ENCODE peak calls at places on chromosome 1, in seven cellular contexts. K is brain microvascular endothelial cell, Z is cardiac muscle cell, N is thoracic aorta, L is Panc1, R is Peyer's patch, G is transverse colon. P is an unnamed sample.

GRCh38 chr1:70220517-70221240 is 501 bp upstream of the SRSF11 start:
- DNase-seq in G (no peak), Z (no peak), L (no peak), K (no peak), R (no peak), N (no peak), P (no peak)

GRCh38 chr1:234978397-234979291 is 150.0 kb downstream of the TOMM20 start:
- DNase-seq in G (peak; percentile 79), L (no peak), N (no peak), K (peak; percentile 89), Z (peak; percentile 78), R (peak; percentile 84), P (peak; percentile 97)

GRCh38 chr1:185352067-185352466 is 35.0 kb upstream of the IVNS1ABP start:
- DNase-seq in K (peak; percentile 75), Z (peak; percentile 29), G (no peak), R (no peak), L (no peak), N (no peak), P (no peak)

GRCh38 chr1:54245501-54245900 is 45.5 kb downstream of the MRPL37 start:
- DNase-seq in R (no peak), L (no peak), K (no peak), Z (no peak), N (no peak), G (no peak), P (no peak)

GRCh38 chr1:209790286-209791193 is 6.2 kb upstream of the C1orf74 start:
- DNase-seq in R (no peak), K (no peak), L (no peak), N (no peak), Z (no peak), G (peak; percentile 18), P (peak; percentile 78)

GRCh38 chr1:34918609-34919561 is 10.6 kb downstream of the DLGAP3 start:
- DNase-seq in G (no peak), R (no peak), N (no peak), K (no peak), L (no peak), Z (no peak), P (no peak)

GRCh38 chr1:72060466-72060865 is 221.9 kb downstream of the NEGR1 start:
- DNase-seq in L (no peak), G (no peak), Z (no peak), K (no peak), R (no peak), N (no peak), P (no peak)

GRCh38 chr1:206445116-206445515 is 25.2 kb upstream of the IKBKE start:
- DNase-seq in N (peak; percentile 13), Z (no peak), R (no peak), G (no peak), L (no peak), K (no peak), P (peak; percentile 23)

GRCh38 chr1:87942165-87942564 is 613.5 kb downstream of the LMO4 start:
- DNase-seq in K (no peak), G (no peak), L (no peak), N (no peak), R (no peak), Z (no peak), P (no peak)

GRCh38 chr1:152902676-152903075 is 5.7 kb upstream of the IVL start:
- DNase-seq in K (no peak), L (no peak), G (no peak), Z (no peak), N (no peak), R (no peak), P (no peak)

GRCh38 chr1:96634863-96635262 is 86.7 kb upstream of the PTBP2 start:
- DNase-seq in N (no peak), R (no peak), L (no peak), Z (no peak), G (no peak), K (no peak), P (no peak)

GRCh38 chr1:103110701-103111100 is 2.4 kb upstream of the COL11A1 start:
- DNase-seq in G (no peak), L (no peak), Z (no peak), K (no peak), R (no peak), N (no peak), P (no peak)

GRCh38 chr1:222095606-222096475 is 354.0 kb upstream of the DUSP10 start:
- DNase-seq in Z (peak; percentile 32), G (peak; percentile 35), L (peak; percentile 32), K (no peak), R (no peak), N (no peak), P (peak; percentile 48)

GRCh38 chr1:111513410-111514020 is 10.1 kb upstream of the ADORA3 start:
- DNase-seq in N (no peak), L (no peak), G (no peak), Z (peak; percentile 17), K (no peak), R (no peak), P (no peak)

GRCh38 chr1:3077561-3077960 is 8.6 kb downstream of the PRDM16 start:
- DNase-seq in Z (no peak), K (no peak), L (no peak), R (no peak), N (no peak), G (no peak), P (no peak)

GRCh38 chr1:223873044-223873443 is 27.3 kb upstream of the TP53BP2 start:
- DNase-seq in K (no peak), R (no peak), Z (no peak), N (no peak), L (no peak), G (no peak), P (no peak)

GRCh38 chr1:165902565-165902964 is 75.2 kb downstream of the UCK2 start:
- DNase-seq in G (no peak), K (no peak), R (no peak), N (no peak), L (no peak), Z (no peak), P (no peak)

GRCh38 chr1:81838600-81839218 is 38.0 kb downstream of the ADGRL2 start:
- DNase-seq in G (no peak), N (no peak), R (no peak), L (no peak), Z (no peak), K (no peak), P (no peak)

DNA sequence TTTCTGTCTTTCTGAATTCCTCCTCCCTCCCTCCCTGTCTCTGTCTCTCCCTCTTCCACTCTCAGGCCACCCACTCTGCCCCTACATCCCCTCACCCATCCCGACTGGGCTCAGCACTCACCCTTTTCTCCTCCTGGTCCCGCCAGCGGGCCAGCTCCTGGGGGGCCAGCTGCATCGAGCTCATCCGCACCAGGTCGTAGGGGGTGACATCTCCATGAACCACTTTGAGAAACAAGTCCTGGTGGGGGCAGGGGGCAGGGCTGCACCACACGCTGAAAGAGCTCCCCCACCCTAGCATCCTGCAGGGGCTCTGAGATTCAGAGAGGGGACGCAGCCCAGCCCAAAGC is 17.8 kb downstream of the SPOCD1 start:
- DNase-seq in L (no peak), K (no peak), Z (no peak), R (peak; percentile 33), N (no peak), G (peak; percentile 3), P (no peak)
- H3K4me3 ChIP-seq in L (no peak overlapping the region), K (peak overlapping the region; percentile 93), Z (no peak overlapping the region), R (no peak overlapping the region), N (peak overlapping the region; percentile 48), G (no peak overlapping the region), P (no peak overlapping the region)

DNA sequence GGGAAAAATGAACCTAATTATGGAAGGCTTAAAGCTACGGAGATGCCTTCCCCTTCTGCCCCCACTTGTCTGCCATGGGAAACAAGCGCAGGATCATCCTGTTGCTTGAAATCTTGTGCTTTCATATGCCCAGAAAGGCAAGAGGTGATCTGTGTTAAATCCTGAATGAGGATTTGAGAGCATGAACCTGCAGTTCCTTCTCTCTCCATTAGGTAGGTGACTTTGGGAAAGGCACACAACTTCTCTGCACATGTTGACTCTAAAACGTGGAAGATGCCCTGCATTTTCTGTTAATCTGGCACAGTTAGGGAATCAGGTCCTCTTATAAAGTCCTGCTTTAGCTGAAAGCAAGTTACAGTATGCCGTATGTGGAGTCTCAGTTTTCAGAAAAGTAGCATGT is 46.6 kb upstream of the MTR start:
- DNase-seq in G (no peak), K (no peak), R (no peak), Z (no peak), L (no peak), N (no peak), P (no peak)
- H3K27ac ChIP-seq in G (no peak overlapping the region), K (no peak overlapping the region), R (no peak overlapping the region), Z (peak overlapping the region; percentile 31), L (no peak overlapping the region), N (no peak overlapping the region), P (no peak overlapping the region)

DNA sequence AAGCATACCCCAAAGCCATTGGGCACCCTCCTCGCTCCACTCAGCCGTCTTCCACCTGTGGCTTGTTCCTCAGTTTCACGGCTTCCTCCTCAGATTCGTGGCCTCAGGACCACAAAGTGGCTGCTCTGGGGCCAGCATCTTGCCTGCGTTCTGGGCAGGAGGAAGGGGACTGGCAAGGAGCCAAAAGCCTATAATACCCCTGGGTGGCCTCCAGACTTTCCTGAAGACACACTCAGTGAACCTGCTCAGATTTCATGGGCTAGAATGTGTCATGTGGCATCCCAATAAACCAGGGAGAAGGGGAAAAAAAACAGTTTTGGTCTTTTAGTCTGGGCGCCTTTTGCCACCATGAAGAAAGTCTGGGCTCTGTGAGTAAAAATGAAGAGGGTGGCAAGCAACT is 62.0 kb downstream of the SDC3 start:
- DNase-seq in N (no peak), K (no peak), R (no peak), Z (no peak), G (no peak), L (no peak), P (no peak)
- H3K27me3 ChIP-seq in N (no peaks in the 10 kb centered on the region), K (no peaks in the 10 kb centered on the region), R (no peaks in the 10 kb centered on the region), Z (no peaks in the 10 kb centered on the region), G (peaks cover 8% of the 10 kb centered on the region), L (no peaks in the 10 kb centered on the region), P (no peaks in the 10 kb centered on the region)

GRCh38 chr1:33414879-33415278 is 16.0 kb downstream of the PHC2 start:
- DNase-seq in N (no peak), R (no peak), K (no peak), G (no peak), L (no peak), Z (no peak), P (no peak)

GRCh38 chr1:33407750-33408436 is 23.0 kb downstream of the PHC2 start:
- DNase-seq in L (no peak), Z (no peak), N (no peak), R (no peak), G (no peak), K (no peak), P (no peak)

GRCh38 chr1:33407339-33407738 is 23.6 kb downstream of the PHC2 start:
- DNase-seq in R (no peak), N (no peak), L (no peak), G (no peak), Z (no peak), K (no peak), P (no peak)

GRCh38 chr1:33410091-33410701 is 20.7 kb downstream of the PHC2 start:
- DNase-seq in L (no peak), Z (peak; percentile 54), R (no peak), G (no peak), N (peak; percentile 42), K (peak; percentile 80), P (no peak)
- H3K4me3 ChIP-seq in L (no peak overlapping the region), Z (no peak overlapping the region), R (no peak overlapping the region), G (no peak overlapping the region), N (peak overlapping the region; percentile 36), K (no peak overlapping the region), P (no peak overlapping the region)

DNA sequence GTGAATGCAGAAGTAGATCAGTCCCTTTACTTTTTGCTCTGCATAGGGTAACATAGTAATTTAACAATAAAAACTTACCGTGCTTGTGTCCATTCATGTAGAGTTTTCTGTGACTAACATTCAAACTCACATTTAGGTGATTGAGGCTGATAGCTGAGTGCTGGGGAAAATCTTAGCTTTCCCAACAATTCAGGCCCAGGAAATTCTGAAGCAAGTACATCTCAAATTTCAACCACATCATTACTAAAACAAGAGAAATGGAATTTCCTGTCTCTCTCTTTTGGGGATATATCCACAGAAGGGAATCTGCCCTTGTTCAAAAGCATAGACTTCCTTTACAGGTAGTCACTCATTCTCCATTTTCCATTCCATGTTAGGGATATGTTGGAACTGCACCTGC is 33.1 kb upstream of the C1orf146 start:
- DNase-seq in Z (peak; percentile 73), K (peak; percentile 65), L (no peak), N (no peak), G (no peak), R (no peak), P (no peak)
- H3K27ac ChIP-seq in Z (no peak overlapping the region), K (no peak overlapping the region), L (no peak overlapping the region), N (no peak overlapping the region), G (no peak overlapping the region), R (no peak overlapping the region), P (no peak overlapping the region)

P was measured in small intestine.